ENCODE peak calls at places on chromosomes 1 and 21, in nine cellular contexts. V is suprapubic skin, Y is H9, M is psoas muscle, I is body of pancreas, K is HCT116, E is breast epithelium, W is tibial artery, L is ovary. X is an unnamed sample. For H3K4me1, the result is how much of the 10 kb centered on the place peaks cover.

GRCh38 chr1:69711159-69711930 is 143.6 kb downstream of the LRRC7 start:
- DNase-seq in V (no peak), Y (no peak), M (no peak), I (no peak), K (no peak), E (no peak), W (no peak), L (no peak), X (no peak)

GRCh38 chr1:181504294-181505115 is 21.2 kb downstream of the CACNA1E start:
- DNase-seq in V (no peak), Y (peak), M (no peak), I (no peak), K (peak), E (no peak), W (no peak), L (no peak), X (no peak)

GRCh38 chr1:66951513-66951912 is 26.7 kb downstream of the MIER1 start:
- DNase-seq in V (no peak), Y (no peak), M (no peak), I (no peak), K (no peak), E (no peak), W (no peak), L (no peak), X (no peak)

GRCh38 chr1:70295737-70296136 is 58.8 kb downstream of the ANKRD13C start:
- DNase-seq in V (no peak), Y (no peak), M (no peak), I (no peak), K (no peak), E (no peak), W (no peak), L (no peak), X (no peak)

GRCh38 chr21:43814215-43815106 is 25.1 kb downstream of the RRP1 start:
- DNase-seq in V (no peak), Y (peak), M (peak), I (no peak), K (no peak), E (no peak), W (no peak), L (no peak), X (no peak)

GRCh38 chr1:53729536-53730485 is 9.2 kb downstream of the GLIS1 start:
- DNase-seq in V (no peak), Y (no peak), M (no peak), I (no peak), K (no peak), E (no peak), W (no peak), L (no peak), X (no peak)

GRCh38 chr1:69451196-69451595 is 116.5 kb upstream of the LRRC7 start:
- DNase-seq in V (no peak), Y (peak), M (no peak), I (no peak), K (no peak), E (no peak), W (no peak), L (no peak), X (no peak)

GRCh38 chr1:29639741-29640427 is 403.6 kb downstream of the PTPRU start:
- DNase-seq in V (no peak), Y (peak), M (no peak), I (no peak), K (peak), E (peak), W (no peak), L (no peak), X (no peak)

GRCh38 chr1:230633469-230633868 is 8.8 kb upstream of the COG2 start:
- DNase-seq in V (no peak), Y (no peak), M (no peak), I (no peak), K (no peak), E (no peak), W (no peak), L (no peak), X (no peak)

GRCh38 chr1:197677752-197678295 is 97.5 kb downstream of the DENND1B start:
- DNase-seq in V (no peak), Y (no peak), M (no peak), I (no peak), K (no peak), E (no peak), W (no peak), L (no peak), X (no peak)

GRCh38 chr21:45361033-45361997 is 43.6 kb upstream of the COL18A1 start:
- DNase-seq in V (no peak), Y (no peak), M (peak), I (no peak), K (no peak), E (no peak), W (no peak), L (peak), X (no peak)

GRCh38 chr1:80987106-80987505 is 813.6 kb upstream of the ADGRL2 start:
- DNase-seq in V (no peak), Y (no peak), M (no peak), I (no peak), K (no peak), E (no peak), W (no peak), L (no peak), X (no peak)

GRCh38 chr21:33238565-33239255 is 9.0 kb downstream of the IFNAR2 start:
- DNase-seq in V (no peak), Y (no peak), M (no peak), I (no peak), K (no peak), E (no peak), W (no peak), L (no peak), X (no peak)

GRCh38 chr1:153730468-153730988 is 2.7 kb downstream of the INTS3 start:
- DNase-seq in V (no peak), Y (no peak), M (no peak), I (no peak), K (no peak), E (no peak), W (no peak), L (no peak), X (no peak)
- H3K4me1 ChIP-seq in V (under half), Y (under half), M (under half), I (under half), K (under half), E (under half), W (half or more), L (under half), X (under half)

DNA sequence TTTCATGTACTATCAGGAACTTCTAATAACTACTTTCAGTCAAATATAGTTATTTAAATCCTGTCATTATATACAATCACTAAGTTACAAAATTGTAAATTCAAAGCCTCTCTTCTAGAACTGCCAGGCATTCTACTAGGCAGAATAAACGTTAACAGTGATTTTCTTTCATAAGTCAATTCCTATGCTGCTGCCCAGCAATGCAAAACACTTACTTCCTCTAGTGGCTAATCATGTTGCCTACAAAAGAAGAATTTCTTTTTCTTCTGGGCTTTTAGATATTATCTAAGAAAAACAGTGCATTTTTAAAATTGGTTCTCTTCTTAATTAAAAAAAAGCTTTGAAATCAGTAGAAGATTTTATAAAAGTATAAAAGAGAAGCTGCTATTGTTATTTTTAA is 509.8 kb upstream of the ADAMTS5 start:
- DNase-seq in V (no peak), Y (no peak), M (no peak), I (no peak), K (no peak), E (no peak), W (no peak), L (peak), X (no peak)
- TF ChIP-seq CTCF in V (no peak), Y (no peak), M (peak), I (peak), K (no peak), E (peak), W (peak), L (peak), X (peak)

DNA sequence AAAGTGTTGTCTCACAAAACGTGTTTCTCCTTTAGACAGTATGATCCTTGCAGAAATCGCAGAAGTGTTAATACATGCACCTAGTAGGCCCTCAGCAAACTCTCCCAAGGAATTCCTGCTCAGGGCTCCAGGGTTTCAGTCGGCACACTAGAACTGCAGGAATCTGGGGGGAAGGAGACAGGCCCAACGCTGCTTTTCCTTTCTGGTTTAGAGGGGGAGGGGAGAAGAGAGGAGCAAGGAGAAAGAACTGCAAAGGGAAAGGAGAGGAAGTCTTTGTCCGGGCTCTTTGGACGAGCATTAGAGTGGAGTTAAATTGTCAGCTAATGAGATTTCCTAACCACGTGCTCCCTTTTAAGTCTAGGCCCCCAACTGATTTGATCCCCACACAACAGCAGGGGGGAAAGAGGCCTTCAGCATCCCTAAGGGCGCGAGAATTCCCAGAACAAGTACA is 103.7 kb upstream of the SOD1 start:
- DNase-seq in V (no peak), Y (peak), M (no peak), I (no peak), K (no peak), E (no peak), W (no peak), L (no peak), X (no peak)
- H3K4me1 ChIP-seq in V (under half), Y (under half), M (under half), I (under half), K (under half), E (under half), W (under half), L (under half), X (under half)

DNA sequence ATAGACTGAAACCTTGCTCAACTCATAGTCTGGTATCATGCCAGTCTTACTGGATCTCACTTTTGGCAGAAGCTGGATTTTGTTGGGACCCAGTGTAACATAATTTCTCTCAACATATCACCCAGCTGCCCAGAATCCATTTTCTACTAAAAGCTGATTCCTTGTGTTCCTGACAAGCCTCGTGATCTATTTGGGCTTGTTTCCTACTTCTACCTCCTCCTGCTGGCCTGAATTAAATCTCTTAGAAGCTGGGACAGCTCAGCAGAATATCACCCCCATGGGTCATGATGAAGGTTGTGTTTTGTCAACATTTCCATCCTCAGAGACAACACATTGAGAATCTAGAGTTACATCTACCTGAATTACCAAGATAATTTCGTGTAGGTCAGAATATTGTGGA is 7.7 kb downstream of the GOLT1A start:
- DNase-seq in V (no peak), Y (no peak), M (no peak), I (no peak), K (no peak), E (no peak), W (no peak), L (no peak), X (no peak)
- TF ChIP-seq CTCF in V (no peak), Y (peak), M (no peak), I (no peak), K (peak), E (no peak), W (no peak), L (no peak), X (no peak)

GRCh38 chr1:25570798-25571521 is 27.6 kb downstream of the LDLRAP1 start:
- DNase-seq in V (no peak), Y (no peak), M (no peak), I (no peak), K (no peak), E (no peak), W (no peak), L (no peak), X (no peak)

GRCh38 chr1:25573591-25573930 is 30.2 kb downstream of the LDLRAP1 start:
- DNase-seq in V (no peak), Y (no peak), M (no peak), I (peak), K (no peak), E (peak), W (no peak), L (no peak), X (no peak)

GRCh38 chr1:25571522-25571970 is 28.1 kb downstream of the LDLRAP1 start:
- DNase-seq in V (no peak), Y (no peak), M (no peak), I (no peak), K (no peak), E (no peak), W (no peak), L (no peak), X (no peak)

GRCh38 chr1:25572708-25573590 is 29.5 kb downstream of the LDLRAP1 start:
- DNase-seq in V (no peak), Y (peak), M (peak), I (peak), K (no peak), E (peak), W (no peak), L (no peak), X (no peak)

GRCh38 chr1:25572107-25572506 is 28.7 kb downstream of the LDLRAP1 start:
- DNase-seq in V (no peak), Y (no peak), M (no peak), I (no peak), K (no peak), E (no peak), W (no peak), L (no peak), X (no peak)
- H3K4me1 ChIP-seq in V (under half), Y (under half), M (under half), I (under half), K (under half), E (under half), W (under half), L (under half), X (under half)